ENCODE peak calls at places on chromosome 3, in five cellular contexts. A, H, R, M and T are unnamed samples. For H3K9me3, the result is how much of the 10 kb centered on the place peaks cover.

GRCh38 chr3:57832925-57833324 is 76.8 kb downstream of the SLMAP start:
- DNase-seq in A (no peak), R (no peak), H (no peak), M (no peak), T (no peak)

GRCh38 chr3:9550999-9551398 is 2.6 kb downstream of the LHFPL4 start:
- DNase-seq in A (no peak), M (no peak), R (no peak), H (no peak), T (no peak)

GRCh38 chr3:19485267-19485666 is 337.0 kb downstream of the KCNH8 start:
- DNase-seq in M (no peak), H (no peak), R (no peak), A (no peak), T (no peak)

GRCh38 chr3:142888484-142889262 is at the start of gene PCOLCE2:
- DNase-seq in M (peak), A (no peak), R (no peak), H (no peak), T (no peak)

GRCh38 chr3:9497821-9498565 is 55.6 kb downstream of the LHFPL4 start:
- DNase-seq in M (no peak), H (no peak), A (no peak), R (peak), T (no peak)

GRCh38 chr3:51894939-51895338 is 8.2 kb downstream of the IQCF1 start:
- DNase-seq in A (no peak), M (no peak), H (no peak), R (no peak), T (no peak)

GRCh38 chr3:125129512-125129962 is 73.7 kb upstream of the HEG1 start:
- DNase-seq in R (peak), M (peak), A (no peak), H (peak), T (no peak)

GRCh38 chr3:94512876-94513275 is 450.0 kb downstream of the NSUN3 start:
- DNase-seq in A (no peak), M (no peak), R (no peak), H (no peak), T (no peak)

GRCh38 chr3:48587686-48588085 is 7.4 kb downstream of the COL7A1 start:
- DNase-seq in A (no peak), R (no peak), H (no peak), M (no peak), T (no peak)

GRCh38 chr3:71245052-71245488 is 338.5 kb downstream of the FOXP1 start:
- DNase-seq in R (peak), A (no peak), H (no peak), M (peak), T (no peak)

GRCh38 chr3:13654330-13655073 is 105.6 kb downstream of the FBLN2 start:
- DNase-seq in H (no peak), M (no peak), R (no peak), A (no peak), T (peak)

GRCh38 chr3:174937488-174937887 is 78.4 kb downstream of the NAALADL2 start:
- DNase-seq in A (no peak), R (no peak), M (no peak), H (no peak), T (no peak)

GRCh38 chr3:137738710-137739109 is 25.4 kb upstream of the SOX14 start:
- DNase-seq in A (no peak), R (no peak), M (no peak), H (no peak), T (no peak)

DNA sequence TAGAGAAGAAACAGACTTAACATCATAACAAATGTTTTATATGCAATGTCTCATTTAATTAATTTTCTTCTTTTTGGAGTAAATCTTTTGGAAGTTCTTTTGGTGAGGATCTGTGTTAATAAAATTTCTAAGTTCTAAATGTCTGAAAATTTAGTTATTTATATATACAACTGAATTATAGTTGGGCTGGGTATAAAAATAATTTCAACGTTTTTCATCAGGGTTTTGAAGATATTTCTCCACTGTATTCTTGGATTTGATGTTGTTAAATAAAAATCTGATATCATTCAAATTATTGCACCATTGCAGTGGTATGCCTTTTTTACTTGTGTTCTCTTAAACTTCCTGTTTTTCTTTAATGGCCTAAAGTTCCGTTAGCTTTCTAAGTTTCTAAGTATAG is 26.9 kb upstream of the SOX14 start:
- DNase-seq in M (no peak), R (no peak), A (no peak), H (no peak), T (no peak)
- H3K9me3 ChIP-seq in M (under half), R (under half), A (under half), H (under half), T (under half)

DNA sequence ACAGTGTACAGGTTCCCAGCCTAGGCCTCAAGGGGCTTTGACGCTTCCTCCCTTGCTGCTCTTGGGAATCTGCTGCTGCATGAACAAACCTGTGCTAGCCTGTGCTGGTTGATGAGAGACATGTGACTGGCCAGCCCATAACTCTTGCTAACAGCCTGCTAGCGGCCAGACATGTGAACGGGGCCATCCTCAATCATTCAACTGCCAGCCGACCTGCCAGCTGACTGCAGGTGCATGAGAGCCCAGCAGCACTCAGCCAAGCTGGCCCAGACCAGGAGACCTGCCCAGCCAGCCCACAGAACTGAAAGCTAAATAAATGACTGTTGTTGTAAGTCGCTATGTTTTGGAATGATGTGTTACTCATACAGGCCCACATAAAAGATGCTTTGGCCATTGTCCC is 82.4 kb upstream of the DLG1 start:
- DNase-seq in H (no peak), M (no peak), R (no peak), A (no peak), T (no peak)
- H3K27ac ChIP-seq in H (no peak), M (no peak), R (no peak), A (no peak), T (no peak)

GRCh38 chr3:43015572-43016512 is 36.7 kb downstream of the GASK1A start:
- DNase-seq in M (no peak), H (no peak), R (no peak), A (no peak), T (no peak)
- H3K9me3 ChIP-seq in M (under half), H (under half), R (under half), A (under half), T (half or more)

GRCh38 chr3:30523366-30523765 is 83.0 kb upstream of the TGFBR2 start:
- DNase-seq in H (no peak), A (no peak), M (no peak), R (no peak), T (no peak)

GRCh38 chr3:30527720-30528119 is 78.7 kb upstream of the TGFBR2 start:
- DNase-seq in R (no peak), M (peak), H (no peak), A (no peak), T (no peak)

GRCh38 chr3:30527186-30527585 is 79.2 kb upstream of the TGFBR2 start:
- DNase-seq in H (no peak), M (no peak), R (no peak), A (no peak), T (no peak)

GRCh38 chr3:30526031-30526430 is 80.4 kb upstream of the TGFBR2 start:
- DNase-seq in R (no peak), A (no peak), M (no peak), H (no peak), T (no peak)

DNA sequence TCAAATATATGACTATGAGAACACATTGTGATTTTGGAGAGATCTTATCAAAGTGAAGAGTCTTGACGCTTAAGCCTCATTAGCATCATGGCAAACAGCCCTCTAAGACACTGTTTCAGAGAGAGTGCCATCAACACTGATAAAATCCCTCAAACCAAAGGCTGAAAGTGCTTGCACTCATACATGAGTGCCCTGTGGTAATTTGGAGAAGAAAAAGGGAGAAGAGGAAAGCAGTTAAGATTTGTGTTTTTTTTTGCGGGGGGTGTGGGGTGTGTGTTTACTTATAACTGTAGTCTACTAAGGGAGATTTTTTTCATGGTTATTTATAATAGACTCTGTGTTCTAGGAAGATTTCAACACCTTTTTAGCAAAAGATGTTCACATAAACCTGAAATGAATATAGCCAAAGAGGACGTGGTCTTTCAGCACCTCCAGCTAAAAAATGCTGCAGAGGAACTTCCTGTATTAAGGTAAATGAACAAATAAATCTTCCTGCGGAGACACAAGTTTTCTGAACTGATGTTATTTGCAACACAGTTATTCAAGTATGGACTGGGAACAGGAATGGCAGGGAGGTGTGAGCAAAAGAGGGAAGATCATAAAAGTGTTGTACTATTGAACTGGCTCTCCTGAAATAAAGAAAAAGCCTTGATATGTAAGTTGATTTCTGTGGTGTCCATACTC is 81.9 kb upstream of the TGFBR2 start:
- DNase-seq in A (no peak), R (no peak), H (no peak), M (no peak), T (no peak)
- H3K27ac ChIP-seq in A (peak), R (no peak), H (no peak), M (no peak), T (no peak)

DNA sequence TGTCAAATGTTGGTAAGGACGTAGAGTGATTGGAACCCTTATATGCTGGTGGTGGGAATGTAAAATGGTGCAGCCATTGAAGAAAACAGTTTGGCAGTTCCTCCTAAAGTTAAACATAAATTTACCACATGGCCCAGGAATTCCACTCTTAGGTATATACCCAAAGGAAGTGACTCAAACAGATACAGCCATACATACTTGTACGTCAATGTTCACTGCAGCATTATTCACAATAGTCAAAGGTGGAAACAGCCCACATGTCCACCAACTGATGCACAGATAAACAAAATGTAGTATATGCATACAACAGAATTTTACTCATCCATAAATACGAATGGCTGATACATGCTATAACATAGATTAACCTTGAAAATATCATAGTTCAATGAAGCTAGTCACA is 13.2 kb downstream of the CLASP2 start:
- DNase-seq in H (no peak), M (no peak), A (no peak), R (no peak), T (no peak)
- H3K9me3 ChIP-seq in H (under half), M (under half), A (under half), R (under half), T (under half)

DNA sequence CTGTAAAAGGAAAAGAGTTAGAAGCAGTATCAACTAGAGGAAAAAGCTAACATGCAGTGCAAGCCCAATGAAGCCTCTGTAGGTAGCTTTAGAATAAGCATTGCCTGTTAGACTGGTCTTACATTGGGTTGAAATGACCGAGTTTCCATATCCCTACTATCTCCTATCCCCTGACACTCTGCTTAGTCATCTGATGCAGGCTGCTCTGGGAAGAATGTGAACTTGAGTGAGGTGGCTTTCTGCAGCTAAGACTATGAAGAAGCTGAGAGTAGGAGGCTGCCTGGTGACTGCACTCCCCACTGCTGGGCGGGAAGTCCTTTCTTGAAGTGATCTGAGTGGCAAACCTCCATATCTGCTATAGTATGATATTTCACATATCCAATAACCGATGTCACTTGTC is 64.7 kb downstream of the OXSM start:
- DNase-seq in H (no peak), M (no peak), A (no peak), R (peak), T (no peak)
- H3K27ac ChIP-seq in H (no peak), M (peak), A (no peak), R (peak), T (no peak)

DNA sequence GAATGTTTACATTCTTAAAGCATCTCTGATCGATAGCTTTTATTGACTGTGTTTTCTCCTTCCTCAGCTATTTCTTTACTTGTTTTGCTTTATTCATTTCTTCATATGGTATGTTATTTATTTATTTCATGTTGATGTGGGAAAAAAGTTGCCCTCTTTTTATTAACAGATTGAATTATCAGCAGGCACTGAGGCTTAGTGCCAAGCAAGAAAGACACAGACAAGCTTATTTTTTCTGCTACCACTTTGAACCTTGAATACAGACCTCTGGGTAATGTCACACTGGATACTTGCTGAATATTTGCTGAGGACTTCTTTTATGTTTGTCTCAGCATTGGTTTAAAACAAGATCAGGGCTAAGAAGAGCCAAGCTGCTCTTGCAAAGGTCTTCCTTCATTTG is 162.0 kb upstream of the CNTN6 start:
- DNase-seq in H (no peak), A (no peak), M (no peak), R (no peak), T (no peak)
- H3K9me3 ChIP-seq in H (under half), A (under half), M (under half), R (under half), T (under half)

GRCh38 chr3:196938124-196938523 is 4.2 kb downstream of the NCBP2 start:
- DNase-seq in M (no peak), R (no peak), H (no peak), A (no peak), T (no peak)
- H3K27ac ChIP-seq in M (no peak), R (no peak), H (no peak), A (no peak), T (no peak)

GRCh38 chr3:46838301-46838700 is 24.9 kb downstream of the MYL3 start:
- DNase-seq in M (no peak), R (no peak), H (no peak), A (no peak), T (no peak)
- H3K9me3 ChIP-seq in M (under half), R (under half), H (under half), A (under half), T (under half)

DNA sequence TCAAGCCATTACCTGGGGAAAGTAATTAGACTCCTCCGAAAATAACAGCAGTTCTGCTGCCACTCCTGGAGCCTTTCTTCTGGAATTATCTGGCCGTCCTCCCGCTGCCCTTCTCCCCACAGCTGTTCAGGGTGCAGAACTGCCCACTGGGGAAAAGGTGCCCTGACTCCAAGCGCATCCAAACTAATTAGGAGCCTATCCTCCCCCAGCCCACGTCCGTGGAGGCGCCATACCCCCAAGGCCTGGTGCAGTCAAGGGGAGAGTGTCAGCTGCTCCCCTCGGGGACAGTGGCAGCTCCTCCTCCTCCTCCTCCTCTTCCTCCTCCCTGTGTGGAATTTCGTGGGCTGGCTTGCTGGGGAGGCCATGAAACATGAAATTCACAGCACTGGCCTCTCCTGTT is 177.2 kb downstream of the XXYLT1 start:
- DNase-seq in M (no peak), A (no peak), H (no peak), R (no peak), T (no peak)
- H3K27ac ChIP-seq in M (no peak), A (no peak), H (no peak), R (no peak), T (no peak)